ENCODE peak calls at places on chromosome 17, in seven cellular contexts. W is IMR-90, Z is PC-3, J is astrocyte of the spinal cord, E is DND-41, C is left lung, T is breast epithelium. I is an unnamed sample.

GRCh38 chr17:40552806-40553693 is 12.2 kb downstream of the CCR7 start:
- DNase-seq in W (no peak), Z (no peak), J (no peak), E (peak; percentile 3), C (no peak), T (peak; percentile 84), I (peak; percentile 62)

GRCh38 chr17:74332017-74332650 is 6.1 kb downstream of the KIF19 start:
- DNase-seq in W (no peak), Z (no peak), J (no peak), E (no peak), C (no peak), T (no peak), I (no peak)

GRCh38 chr17:6075845-6076244 is 5.7 kb downstream of the WSCD1 start:
- DNase-seq in W (no peak), Z (no peak), J (no peak), E (no peak), C (no peak), T (no peak), I (no peak)

GRCh38 chr17:58991718-58992331 is 114.9 kb downstream of the TRIM37 start:
- DNase-seq in W (peak; percentile 63), Z (peak; percentile 14), J (peak; percentile 58), E (no peak), C (no peak), T (no peak), I (peak; percentile 69)

GRCh38 chr17:50177983-50178834 is 12.4 kb downstream of the SGCA start:
- DNase-seq in W (peak; percentile 99), Z (peak; percentile 97), J (peak; percentile 99), E (no peak), C (peak; percentile 91), T (peak; percentile 86), I (peak; percentile 98)

GRCh38 chr17:31329221-31329620 is 7.8 kb upstream of the EVI2A start:
- DNase-seq in W (peak; percentile 22), Z (peak; percentile 28), J (no peak), E (no peak), C (no peak), T (no peak), I (no peak)

GRCh38 chr17:27810211-27810901 is 10.0 kb upstream of the NOS2 start:
- DNase-seq in W (no peak), Z (no peak), J (no peak), E (no peak), C (no peak), T (no peak), I (no peak)

GRCh38 chr17:40548982-40549680 is 16.1 kb downstream of the CCR7 start:
- DNase-seq in W (peak; percentile 98), Z (peak; percentile 66), J (peak; percentile 94), E (peak; percentile 10), C (no peak), T (peak; percentile 81), I (peak; percentile 96)

GRCh38 chr17:5672815-5673430 is 88.6 kb upstream of the NLRP1 start:
- DNase-seq in W (no peak), Z (no peak), J (no peak), E (no peak), C (no peak), T (no peak), I (no peak)

GRCh38 chr17:5583426-5584382 is 605 bp downstream of the NLRP1 start:
- DNase-seq in W (peak; percentile 15), Z (no peak), J (no peak), E (no peak), C (no peak), T (no peak), I (peak; percentile 39)

GRCh38 chr17:27376637-27377547 is 79.4 kb upstream of the KSR1 start:
- DNase-seq in W (peak; percentile 44), Z (peak; percentile 81), J (peak; percentile 59), E (no peak), C (no peak), T (no peak), I (peak; percentile 59)

GRCh38 chr17:31549525-31550388 is 158.3 kb downstream of the RAB11FIP4 start:
- DNase-seq in W (peak; percentile 92), Z (peak; percentile 83), J (peak; percentile 93), E (peak; percentile 91), C (peak; percentile 96), T (peak; percentile 88), I (peak; percentile 97)

GRCh38 chr17:78731904-78732303 is 50.2 kb downstream of the CYTH1 start:
- DNase-seq in W (no peak), Z (no peak), J (no peak), E (no peak), C (no peak), T (no peak), I (no peak)

GRCh38 chr17:41663451-41664171 is 25.1 kb upstream of the EIF1 start:
- DNase-seq in W (no peak), Z (no peak), J (no peak), E (no peak), C (no peak), T (no peak), I (no peak)

GRCh38 chr17:35743911-35744328 is 9.1 kb downstream of the GAS2L2 start:
- DNase-seq in W (peak; percentile 40), Z (peak; percentile 36), J (peak; percentile 39), E (peak; percentile 68), C (peak; percentile 47), T (no peak), I (peak; percentile 68)

GRCh38 chr17:45973943-45974859 is 24.8 kb upstream of the STH start:
- DNase-seq in W (no peak), Z (no peak), J (no peak), E (no peak), C (no peak), T (no peak), I (no peak)

GRCh38 chr17:62704381-62704971 is 77.0 kb downstream of the MRC2 start:
- DNase-seq in W (peak; percentile 35), Z (peak; percentile 93), J (peak; percentile 62), E (no peak), C (no peak), T (peak; percentile 56), I (peak; percentile 47)

GRCh38 chr17:78705071-78705470 is 77.0 kb downstream of the CYTH1 start:
- DNase-seq in W (no peak), Z (no peak), J (no peak), E (no peak), C (no peak), T (no peak), I (no peak)

GRCh38 chr17:82849076-82849945 is 9.5 kb upstream of the ZNF750 start:
- DNase-seq in W (no peak), Z (no peak), J (no peak), E (no peak), C (no peak), T (no peak), I (no peak)

GRCh38 chr17:79573196-79573929 is 37.5 kb downstream of the RBFOX3 start:
- DNase-seq in W (no peak), Z (peak; percentile 16), J (no peak), E (no peak), C (no peak), T (no peak), I (no peak)

GRCh38 chr17:1462164-1463112 is 6.4 kb upstream of the CRK start:
- DNase-seq in W (no peak), Z (no peak), J (no peak), E (no peak), C (no peak), T (no peak), I (no peak)

GRCh38 chr17:18262641-18263040 is 2.2 kb downstream of the MIEF2 start:
- DNase-seq in W (no peak), Z (no peak), J (no peak), E (no peak), C (peak; percentile 85), T (no peak), I (no peak)

DNA sequence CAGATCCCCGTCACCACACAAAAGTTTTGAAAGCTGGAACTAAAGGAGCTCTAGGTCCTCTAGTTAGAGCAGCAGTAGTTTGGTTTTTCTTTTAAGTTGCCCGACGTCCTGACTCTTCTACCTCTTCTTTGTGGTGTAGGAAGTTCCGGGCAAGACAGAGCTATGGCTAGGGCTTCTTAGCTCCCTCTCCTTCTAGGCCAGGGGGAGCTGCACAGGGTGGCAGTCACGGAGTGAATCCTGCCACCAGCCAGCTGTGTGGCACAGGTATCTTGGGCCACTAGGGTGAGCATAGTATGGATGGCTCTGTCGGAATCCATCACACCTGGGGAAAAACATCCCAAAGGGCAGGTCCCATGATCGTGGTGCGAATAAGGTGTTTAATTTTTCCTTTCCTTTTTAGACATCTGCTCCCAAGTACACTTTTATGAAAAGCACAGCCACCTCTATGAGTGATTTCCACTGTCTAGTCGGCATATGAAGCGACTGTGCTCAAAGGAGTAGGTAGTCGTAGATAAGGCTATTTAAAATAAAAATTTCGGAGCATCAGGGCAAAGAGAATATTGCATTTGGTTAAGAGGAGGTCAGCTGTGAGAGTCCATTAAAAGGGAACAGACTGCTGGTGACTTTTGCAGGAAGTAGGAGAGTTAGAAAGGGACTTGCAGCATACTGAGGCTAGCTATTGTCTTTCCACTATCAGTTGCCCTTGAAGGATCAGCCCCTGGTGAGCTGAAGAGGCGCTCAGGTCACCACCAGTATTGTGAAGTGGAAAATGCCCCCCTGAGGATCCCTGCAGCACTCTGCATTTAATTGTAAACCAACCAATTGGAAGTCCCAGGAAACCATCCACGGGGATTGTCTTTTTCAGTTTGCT is 2.1 kb downstream of the PRKCA start:
- DNase-seq in W (no peak), Z (peak; percentile 59), J (peak; percentile 42), E (peak; percentile 50), C (no peak), T (no peak), I (no peak)
- TF ChIP-seq CTCF in W (no peak), Z (peak; percentile 46), J (peak; percentile 12), E (peak; percentile 30), C (no peak), T (no peak), I (no peak)

GRCh38 chr17:57881143-57881542 is 31.3 kb upstream of the MRPS23 start:
- DNase-seq in W (peak; percentile 89), Z (no peak), J (peak; percentile 88), E (no peak), C (peak; percentile 22), T (no peak), I (peak; percentile 82)
- H3K4me3 ChIP-seq in W (no peak overlapping the region), Z (no peak overlapping the region), J (no peak overlapping the region), E (no peak overlapping the region), C (no peak overlapping the region), T (no peak overlapping the region), I (no peak overlapping the region)

GRCh38 chr17:60529806-60530205 is 3.8 kb upstream of the APPBP2 start:
- DNase-seq in W (peak; percentile 26), Z (no peak), J (no peak), E (no peak), C (no peak), T (no peak), I (no peak)
- TF ChIP-seq CTCF in W (no peak), Z (no peak), J (no peak), E (no peak), C (no peak), T (no peak), I (no peak)

GRCh38 chr17:69732272-69732671 is 317.8 kb downstream of the MAP2K6 start:
- DNase-seq in W (peak; percentile 54), Z (no peak), J (no peak), E (no peak), C (no peak), T (no peak), I (no peak)

GRCh38 chr17:69734656-69735055 is 320.2 kb downstream of the MAP2K6 start:
- DNase-seq in W (no peak), Z (no peak), J (no peak), E (no peak), C (no peak), T (no peak), I (no peak)

GRCh38 chr17:69729937-69730336 is 315.4 kb downstream of the MAP2K6 start:
- DNase-seq in W (peak; percentile 62), Z (peak; percentile 90), J (peak; percentile 53), E (no peak), C (no peak), T (no peak), I (peak; percentile 67)

GRCh38 chr17:69735285-69735684 is 320.8 kb downstream of the MAP2K6 start:
- DNase-seq in W (no peak), Z (no peak), J (no peak), E (no peak), C (no peak), T (no peak), I (no peak)

GRCh38 chr17:69733171-69734014 is 318.9 kb downstream of the MAP2K6 start:
- DNase-seq in W (peak; percentile 88), Z (peak; percentile 78), J (peak; percentile 65), E (no peak), C (no peak), T (peak; percentile 20), I (peak; percentile 82)
- H3K4me3 ChIP-seq in W (no peak overlapping the region), Z (no peak overlapping the region), J (no peak overlapping the region), E (no peak overlapping the region), C (no peak overlapping the region), T (no peak overlapping the region), I (no peak overlapping the region)

I was measured in foreskin fibroblast.